ENCODE peak calls at places on chromosomes 12 and 14, in seven cellular contexts. P, D, Y, C, Q, Z and M are unnamed samples.

GRCh38 chr12:131097247-131098177 is 143.8 kb downstream of the ADGRD1 start:
- DNase-seq in P (no peak), Z (no peak), C (no peak), D (no peak), Y (no peak), Q (peak), M (no peak)

GRCh38 chr12:8675471-8676083 is 13.0 kb upstream of the MFAP5 start:
- DNase-seq in Q (no peak), Z (no peak), P (no peak), C (no peak), D (no peak), Y (no peak), M (no peak)

GRCh38 chr12:122830517-122831214 is 4.6 kb upstream of the HIP1R start:
- DNase-seq in Y (no peak), D (no peak), C (peak), P (peak), Q (no peak), Z (no peak), M (peak)

GRCh38 chr12:45343269-45344051 is 127.6 kb downstream of the ANO6 start:
- DNase-seq in C (peak), Y (no peak), P (peak), Z (no peak), D (no peak), Q (no peak), M (peak)

GRCh38 chr14:57087841-57088240 is 180.9 kb downstream of the EXOC5 start:
- DNase-seq in P (no peak), Y (no peak), Q (no peak), Z (no peak), C (no peak), D (no peak), M (no peak)

GRCh38 chr12:81942588-81942987 is 183.4 kb upstream of the PPFIA2 start:
- DNase-seq in Q (no peak), Y (no peak), Z (no peak), D (no peak), C (no peak), P (no peak), M (no peak)

GRCh38 chr12:124162151-124163110 is 132.5 kb upstream of the RFLNA start:
- DNase-seq in Y (no peak), P (no peak), C (no peak), Z (no peak), Q (no peak), D (no peak), M (no peak)

GRCh38 chr14:106879241-106879640 is 1352.9 kb downstream of the TMEM121 start:
- DNase-seq in Y (no peak), D (no peak), Q (no peak), P (no peak), Z (no peak), C (no peak), M (no peak)

GRCh38 chr12:1978078-1978477 is 26.2 kb downstream of the DCP1B start:
- DNase-seq in Q (peak), C (no peak), D (no peak), Y (no peak), Z (no peak), P (peak), M (peak)

GRCh38 chr14:61661471-61661988 is 33.8 kb upstream of the HIF1A start:
- DNase-seq in D (no peak), Z (no peak), C (peak), P (peak), Q (no peak), Y (no peak), M (peak)

GRCh38 chr12:52992699-52993557 is 13.3 kb upstream of the EIF4B start:
- DNase-seq in C (peak), Z (no peak), D (no peak), Y (no peak), P (no peak), Q (no peak), M (no peak)

GRCh38 chr12:60195483-60195882 is 599.7 kb downstream of the SLC16A7 start:
- DNase-seq in Q (no peak), P (no peak), D (no peak), C (no peak), Y (no peak), Z (no peak), M (no peak)

GRCh38 chr14:24609667-24610344 is at the start of gene GZMH:
- DNase-seq in D (no peak), Q (no peak), Z (no peak), P (no peak), Y (no peak), C (no peak), M (no peak)

GRCh38 chr12:89708793-89709156 is at the start of gene ATP2B1:
- DNase-seq in C (peak), Y (peak), Z (peak), Q (peak), P (peak), D (peak), M (peak)

GRCh38 chr12:21774358-21775129 is at the start of gene KCNJ8:
- DNase-seq in Z (peak), C (peak), D (peak), Y (no peak), P (peak), Q (peak), M (peak)

GRCh38 chr14:55819610-55820304 is 239.8 kb downstream of the KTN1 start:
- DNase-seq in Y (no peak), C (no peak), P (no peak), D (no peak), Q (no peak), Z (no peak), M (no peak)

GRCh38 chr12:82996168-82996812 is 309.6 kb downstream of the TMTC2 start:
- DNase-seq in Z (no peak), D (no peak), P (no peak), Y (no peak), C (no peak), Q (no peak), M (no peak)

GRCh38 chr12:56252649-56253048 is 5.5 kb downstream of the ANKRD52 start:
- DNase-seq in Y (no peak), Z (no peak), C (no peak), P (no peak), D (no peak), Q (no peak), M (no peak)

GRCh38 chr14:66069830-66070541 is 416.2 kb upstream of the CCDC196 start:
- DNase-seq in Z (no peak), D (no peak), C (no peak), Q (no peak), P (no peak), Y (no peak), M (no peak)

GRCh38 chr14:92511472-92512247 is 1.9 kb upstream of the RIN3 start:
- DNase-seq in P (peak), Z (no peak), C (peak), Y (peak), Q (no peak), D (no peak), M (peak)

GRCh38 chr12:15701721-15702156 is 87.4 kb downstream of the EPS8 start:
- DNase-seq in C (peak), D (no peak), Y (peak), P (peak), Q (no peak), Z (no peak), M (peak)

GRCh38 chr14:66485910-66486421 is at the start of gene CCDC196:
- DNase-seq in Z (no peak), Q (no peak), Y (no peak), P (no peak), D (no peak), C (no peak), M (no peak)

GRCh38 chr12:118290130-118290529 is 82.6 kb downstream of the TAOK3 start:
- DNase-seq in C (peak), D (no peak), Y (no peak), Q (no peak), Z (no peak), P (peak), M (peak)

GRCh38 chr12:111250251-111250881 is 118.5 kb downstream of the PHETA1 start:
- DNase-seq in P (no peak), Z (no peak), Q (no peak), C (no peak), Y (no peak), D (no peak), M (no peak)

GRCh38 chr14:55586411-55586810 is 6.4 kb downstream of the KTN1 start:
- DNase-seq in Z (no peak), D (no peak), Y (no peak), Q (no peak), P (no peak), C (no peak), M (no peak)

GRCh38 chr12:1282670-1283361 is 291.8 kb downstream of the ERC1 start:
- DNase-seq in Y (no peak), C (no peak), P (peak), D (no peak), Q (peak), Z (peak), M (peak)

GRCh38 chr14:99715266-99716000 is 31.3 kb downstream of the CYP46A1 start:
- DNase-seq in Z (peak), Y (no peak), P (no peak), D (no peak), Q (no peak), C (no peak), M (no peak)

GRCh38 chr14:65211341-65211987 is 109.1 kb upstream of the MAX start:
- DNase-seq in D (no peak), Q (no peak), C (peak), P (peak), Y (no peak), Z (no peak), M (peak)

GRCh38 chr12:121996050-121996944 is 25.4 kb upstream of the BCL7A start:
- DNase-seq in Q (no peak), P (no peak), D (no peak), Y (no peak), C (no peak), Z (no peak), M (no peak)

GRCh38 chr12:60072911-60073310 is 477.1 kb downstream of the SLC16A7 start:
- DNase-seq in D (no peak), P (peak), Y (no peak), Z (no peak), Q (no peak), C (no peak), M (peak)

GRCh38 chr14:93430889-93431670 is at the start of gene UNC79:
- DNase-seq in Y (no peak), P (peak), C (peak), D (peak), Q (no peak), Z (no peak), M (no peak)